ENCODE peak calls at places on chromosome 12, in four cellular contexts. Y, L, S and U are unnamed samples.

GRCh38 chr12:123278150-123278627 is 6.5 kb upstream of the CDK2AP1 start:
- DNase-seq in Y (peak; percentile 87), L (no peak), S (no peak), U (peak; percentile 91)

GRCh38 chr12:105077435-105077834 is 6.8 kb downstream of the ALDH1L2 start:
- DNase-seq in Y (no peak), L (no peak), S (no peak), U (no peak)

GRCh38 chr12:109734219-109735000 is 20.8 kb downstream of the FAM222A start:
- DNase-seq in Y (no peak), L (peak; percentile 6), S (no peak), U (peak; percentile 52)

GRCh38 chr12:19707948-19708409 is 268.7 kb downstream of the AEBP2 start:
- DNase-seq in Y (no peak), L (no peak), S (no peak), U (no peak)

GRCh38 chr12:75837700-75838099 is 193.9 kb downstream of the PHLDA1 start:
- DNase-seq in Y (no peak), L (no peak), S (no peak), U (no peak)

GRCh38 chr12:8796831-8797626 is 25.4 kb upstream of the A2ML1 start:
- DNase-seq in Y (no peak), L (no peak), S (no peak), U (no peak)

GRCh38 chr12:15562263-15562662 is 226.9 kb downstream of the EPS8 start:
- DNase-seq in Y (no peak), L (no peak), S (no peak), U (no peak)

GRCh38 chr12:13128291-13129000 is 25.0 kb upstream of the GSG1 start:
- DNase-seq in Y (no peak), L (no peak), S (no peak), U (no peak)

GRCh38 chr12:68871899-68872298 is 61.1 kb downstream of the CPM start:
- DNase-seq in Y (peak; percentile 11), L (no peak), S (no peak), U (peak; percentile 30)

GRCh38 chr12:8064131-8064530 is 2.0 kb downstream of the C3AR1 start:
- DNase-seq in Y (no peak), L (no peak), S (no peak), U (no peak)

GRCh38 chr12:119036878-119037493 is 55.6 kb downstream of the SRRM4 start:
- DNase-seq in Y (no peak), L (no peak), S (no peak), U (peak; percentile 53)

GRCh38 chr12:122503783-122504590 is 3.3 kb upstream of the ZCCHC8 start:
- DNase-seq in Y (no peak), L (no peak), S (no peak), U (no peak)

GRCh38 chr12:109389146-109389545 is 41.4 kb downstream of the MYO1H start:
- DNase-seq in Y (no peak), L (no peak), S (no peak), U (no peak)